ENCODE peak calls at places on chromosomes 2 and 18, in four cellular contexts. L is right atrium auricular region, B is tibial artery, O is adrenal gland. Z is an unnamed sample.

GRCh38 chr2:210539578-210540416 is 16.6 kb upstream of the CPS1 start:
- DNase-seq in O (no peak), B (no peak), L (no peak), Z (no peak)

GRCh38 chr2:23432531-23432930 is 47.6 kb downstream of the KLHL29 start:
- DNase-seq in B (no peak), L (no peak), O (peak), Z (no peak)

GRCh38 chr2:172083725-172084483 is 1.4 kb upstream of the DLX1 start:
- DNase-seq in B (no peak), L (no peak), O (no peak), Z (no peak)

GRCh38 chr2:111066062-111066593 is 54.6 kb upstream of the BCL2L11 start:
- DNase-seq in B (no peak), O (no peak), L (no peak), Z (no peak)

GRCh38 chr2:80293026-80293425 is 11.5 kb downstream of the LRRTM1 start:
- DNase-seq in L (no peak), O (no peak), B (no peak), Z (no peak)

GRCh38 chr2:179703702-179704101 is 157.7 kb downstream of the ZNF385B start:
- DNase-seq in L (no peak), B (no peak), O (no peak), Z (no peak)

GRCh38 chr18:54210463-54210862 is 14.0 kb downstream of the MBD2 start:
- DNase-seq in L (no peak), B (no peak), O (no peak), Z (no peak)

GRCh38 chr2:71843391-71843850 is 304.2 kb downstream of the CYP26B1 start:
- DNase-seq in B (no peak), O (no peak), L (peak), Z (peak)

GRCh38 chr2:151760139-151760650 is 25.9 kb upstream of the NEB start:
- DNase-seq in B (no peak), O (peak), L (no peak), Z (no peak)

GRCh38 chr2:54638103-54638502 is 85.4 kb upstream of the EML6 start:
- DNase-seq in B (no peak), L (no peak), O (no peak), Z (no peak)

GRCh38 chr18:57589162-57589561 is 2.7 kb upstream of the FECH start:
- DNase-seq in L (no peak), B (no peak), O (no peak), Z (no peak)

GRCh38 chr2:203327582-203327917 is 644 bp upstream of the ABI2 start:
- DNase-seq in O (no peak), L (no peak), B (no peak), Z (peak)

DNA sequence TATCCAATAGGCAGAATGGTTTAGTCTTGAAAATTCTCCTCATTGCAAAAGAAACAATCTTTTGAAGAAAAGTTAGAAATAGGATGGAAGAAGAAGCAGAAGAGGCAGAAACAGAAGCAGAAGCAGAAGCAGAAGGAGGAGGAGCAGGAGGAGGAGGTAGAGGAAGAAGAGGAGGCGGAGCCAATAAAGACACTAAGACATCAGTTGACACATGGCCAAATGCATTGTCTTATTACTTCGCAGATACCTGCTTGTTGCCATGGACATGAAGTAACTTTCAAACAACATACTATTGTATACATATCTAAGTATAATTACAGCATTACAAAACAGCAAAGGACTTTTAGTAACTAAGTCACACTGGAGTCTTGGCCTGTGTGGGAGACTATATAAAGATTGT is 606.3 kb downstream of the METTL4 start:
- DNase-seq in B (no peak), O (no peak), L (no peak), Z (no peak)
- H3K27ac ChIP-seq in B (no peak), O (no peak), L (no peak), Z (no peak)

DNA sequence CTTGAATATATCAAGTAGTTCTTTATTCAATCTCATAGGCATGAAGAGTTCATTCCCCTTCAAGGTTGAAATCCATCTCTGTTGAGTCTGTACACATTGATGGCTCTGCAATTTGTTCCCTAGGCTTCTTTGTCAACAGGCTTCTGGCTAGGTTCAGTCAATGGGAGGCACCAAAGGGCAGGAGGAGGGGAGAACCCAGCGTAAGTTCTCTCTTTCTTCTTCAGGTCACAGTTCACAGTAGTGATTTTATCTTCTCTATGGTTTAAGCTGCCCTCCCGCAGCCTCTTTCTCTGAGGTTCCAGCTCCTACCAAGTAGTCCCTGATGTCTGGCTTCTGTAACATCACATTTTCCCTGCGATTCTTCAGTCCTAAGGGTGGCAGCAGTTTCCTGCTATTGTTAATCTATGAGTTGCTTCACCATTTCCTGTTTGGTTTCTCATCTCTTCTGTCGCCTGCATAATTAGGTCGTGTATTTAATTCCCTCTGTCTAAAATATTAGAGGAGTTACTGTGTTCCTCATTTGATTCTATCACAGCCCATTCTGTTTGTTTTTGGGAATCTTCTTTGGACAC is 107.4 kb downstream of the CPO start:
- DNase-seq in L (no peak), B (no peak), O (no peak), Z (no peak)
- TF ChIP-seq CTCF in L (peak), B (no peak), O (peak), Z (no peak)

GRCh38 chr2:39429738-39430137 is 7.3 kb downstream of the MAP4K3 start:
- DNase-seq in O (no peak), B (no peak), L (no peak), Z (no peak)

GRCh38 chr2:39419282-39420223 is 17.5 kb downstream of the MAP4K3 start:
- DNase-seq in B (no peak), O (no peak), L (no peak), Z (no peak)

GRCh38 chr2:39421354-39421753 is 15.7 kb downstream of the MAP4K3 start:
- DNase-seq in B (no peak), L (no peak), O (no peak), Z (no peak)

GRCh38 chr2:39422700-39423099 is 14.4 kb downstream of the MAP4K3 start:
- DNase-seq in L (no peak), B (no peak), O (no peak), Z (no peak)

DNA sequence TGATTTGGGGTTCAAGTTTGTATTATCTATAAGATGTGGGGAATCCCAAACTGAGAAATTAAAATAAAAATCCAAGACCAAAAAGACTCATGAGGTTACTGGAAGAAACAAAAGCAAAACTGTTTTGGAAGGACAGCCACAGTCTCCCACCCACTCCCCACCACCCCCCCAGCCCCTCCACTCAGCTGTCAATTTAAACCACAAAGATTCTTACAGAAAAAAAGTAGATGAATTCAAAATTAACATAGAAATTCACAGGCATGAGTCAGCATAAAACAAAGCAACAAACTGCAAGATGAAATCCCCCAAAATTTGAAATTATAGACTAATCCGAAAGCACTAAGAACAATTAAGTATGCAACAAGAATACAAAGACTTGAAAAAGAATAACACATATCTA is 12.1 kb downstream of the MAP4K3 start:
- DNase-seq in O (no peak), B (no peak), L (no peak), Z (no peak)
- H3K27ac ChIP-seq in O (no peak), B (no peak), L (no peak), Z (no peak)

GRCh38 chr18:45324489-45325111 is 290.7 kb upstream of the SLC14A2 start:
- DNase-seq in B (peak), O (peak), L (peak), Z (peak)
- TF ChIP-seq CTCF in B (no peak), O (no peak), L (no peak), Z (no peak)

GRCh38 chr2:134262666-134263065 is 8.8 kb downstream of the MGAT5 start:
- DNase-seq in B (no peak), O (no peak), L (no peak), Z (no peak)
- H3K27ac ChIP-seq in B (no peak), O (no peak), L (peak), Z (no peak)